ENCODE peak calls at places on chromosome 1, in five cellular contexts. G is K562, L is GM12878, O is HepG2, I is H1. K is an unnamed sample.

GRCh38 chr1:94095112-94095637 is 25.8 kb downstream of the ABCA4 start:
- DNase-seq in L (no peak), G (no peak), I (no peak), O (no peak), K (no peak)

GRCh38 chr1:230288641-230289349 is 137.3 kb downstream of the PGBD5 start:
- DNase-seq in O (peak; percentile 11), L (no peak), I (no peak), G (no peak), K (no peak)

GRCh38 chr1:68460935-68461334 is 11.2 kb upstream of the RPE65 start:
- DNase-seq in L (no peak), O (no peak), I (no peak), G (no peak), K (no peak)

GRCh38 chr1:164891615-164892014 is 332.6 kb downstream of the PBX1 start:
- DNase-seq in L (no peak), I (no peak), G (no peak), O (no peak), K (no peak)

GRCh38 chr1:201610806-201611205 is 71.9 kb downstream of the NAV1 start:
- DNase-seq in L (no peak), G (no peak), I (no peak), O (no peak), K (no peak)

GRCh38 chr1:3515774-3516480 is 61.5 kb downstream of the ARHGEF16 start:
- DNase-seq in L (no peak), G (no peak), I (no peak), O (no peak), K (no peak)

GRCh38 chr1:180652791-180653190 is 21.0 kb downstream of the XPR1 start:
- DNase-seq in G (no peak), O (no peak), L (no peak), I (no peak), K (no peak)

GRCh38 chr1:166479052-166479631 is 312.3 kb upstream of the FAM78B start:
- DNase-seq in L (no peak), O (peak; percentile 30), G (peak; percentile 61), I (peak; percentile 78), K (peak; percentile 21)

DNA sequence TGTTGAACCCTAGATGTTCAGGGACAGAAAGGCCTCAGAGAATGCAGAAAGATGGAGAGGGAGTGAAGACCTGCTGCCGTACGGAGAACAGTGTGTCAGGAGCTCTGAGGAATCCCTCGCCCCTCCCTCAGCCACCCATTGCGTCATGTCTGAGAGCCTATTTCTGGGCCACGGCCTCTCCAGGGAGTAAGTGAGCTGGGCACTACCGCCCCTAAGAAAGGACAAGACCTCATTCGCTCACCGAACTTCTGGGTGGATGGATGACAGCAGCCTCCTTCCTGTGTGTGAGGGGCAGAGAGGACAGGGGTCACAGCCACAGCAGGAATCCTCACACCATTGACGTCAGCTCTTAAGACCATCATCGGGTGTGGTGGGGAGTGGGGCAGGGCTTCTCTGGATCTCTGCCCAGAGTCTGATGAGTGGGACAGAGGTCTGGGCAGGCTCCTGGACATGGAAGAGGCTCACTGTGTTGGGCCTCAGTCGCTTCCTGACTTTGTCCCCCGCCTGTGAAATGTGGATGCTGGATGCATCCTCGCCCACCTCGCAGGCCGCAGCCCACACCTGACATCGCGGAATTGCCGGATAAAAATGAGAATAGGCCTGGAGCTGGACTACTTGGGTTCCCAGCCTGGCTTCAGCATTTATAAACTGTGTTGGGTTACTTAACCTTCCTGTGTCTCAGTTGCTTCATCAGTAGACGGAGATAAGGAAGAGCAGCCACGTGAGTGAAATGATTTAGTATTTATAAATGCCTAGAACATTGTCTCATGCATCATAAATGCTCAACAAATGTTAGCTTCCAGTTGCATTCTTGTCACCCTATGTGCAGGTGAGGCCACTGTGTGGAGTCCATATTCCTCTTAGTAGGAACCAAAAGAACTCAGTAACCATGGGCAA is 238.6 kb downstream of the TRABD2B start:
- DNase-seq in I (peak; percentile 37), O (no peak), G (no peak), L (no peak), K (no peak)
- TF ChIP-seq SRF in I (no peak), O (no peak), G (no peak), L (no peak), K (no peak)

GRCh38 chr1:45892068-45892785 is 88.8 kb downstream of the MAST2 start:
- DNase-seq in G (no peak), O (peak; percentile 87), I (no peak), L (no peak), K (peak; percentile 93)
- H2AFZ ChIP-seq in G (no peak overlapping the region), O (no peak overlapping the region), I (no peak overlapping the region), L (no peak overlapping the region), K (no peak overlapping the region)

GRCh38 chr1:149848340-149848771 is 51.0 kb upstream of the BOLA1 start:
- DNase-seq in O (peak; percentile 37), L (no peak), G (no peak), I (no peak), K (no peak)
- TF ChIP-seq SRF in O (no peak), L (no peak), G (no peak), I (no peak), K (no peak)

DNA sequence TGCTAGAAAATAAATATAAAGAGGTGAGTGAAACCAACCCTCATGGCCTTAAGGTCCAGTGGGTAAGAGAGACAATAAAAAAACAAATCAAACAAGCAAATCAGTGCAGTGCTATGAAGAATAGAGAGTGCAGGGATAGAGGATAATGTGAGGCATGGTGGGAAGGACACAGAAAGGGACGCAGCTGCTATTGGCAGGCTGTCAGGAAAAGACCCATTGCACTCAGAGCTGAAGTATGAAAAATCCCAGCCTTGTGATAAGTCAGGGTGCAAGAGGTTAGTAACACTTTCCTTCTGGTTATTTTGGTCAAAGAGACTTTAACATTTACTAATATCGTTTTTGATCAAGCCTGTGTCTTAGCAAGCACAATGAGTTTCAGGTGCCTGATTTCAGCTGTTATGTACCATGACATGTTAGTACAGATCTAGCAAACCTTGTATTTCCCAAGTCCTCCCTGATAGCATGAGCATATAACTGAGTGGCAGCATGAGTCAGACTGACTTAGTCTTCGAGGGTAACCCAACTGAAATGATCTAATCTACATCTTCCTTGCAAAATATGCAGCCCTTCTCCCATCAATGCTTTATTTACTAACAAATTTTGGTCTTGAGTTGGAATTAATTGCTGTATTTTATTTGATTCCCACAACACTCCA is 31.7 kb downstream of the CHML start:
- DNase-seq in O (no peak), G (no peak), L (no peak), I (no peak), K (no peak)
- H2AFZ ChIP-seq in O (no peak overlapping the region), G (no peak overlapping the region), L (peak overlapping the region; percentile 21), I (no peak overlapping the region), K (no peak overlapping the region)

K was measured in HCT116.